ENCODE peak calls at places on chromosome 14, in seven cellular contexts. W is activated effector memory CD4-positive, alpha-beta T cell treated with anti-CD3 and anti-CD28 coated beads, Interleukin-2, amount 50 U/mL, for 16 hours; U is cardiac muscle cell; K is astrocyte; E is NAMALWA; Q is GM12892; D is NCI-H524. G is an unnamed sample.
A peak's percentile ranks its signal among the peaks of the same experiment; 100 is the strongest.

GRCh38 chr14:104936361-104937155 is 11.9 kb downstream of the PLD4 start:
- DNase-seq in D (no peak), K (no peak), U (no peak), W (peak; percentile 54), E (no peak), Q (no peak), G (no peak)

GRCh38 chr14:69096766-69097475 is 56.0 kb downstream of the DCAF5 start:
- DNase-seq in D (no peak), Q (no peak), W (no peak), U (peak; percentile 16), E (no peak), K (no peak), G (no peak)

GRCh38 chr14:99174081-99174851 is 97.7 kb downstream of the BCL11B start:
- DNase-seq in Q (no peak), E (no peak), D (no peak), W (peak; percentile 57), K (no peak), U (no peak), G (no peak)

GRCh38 chr14:28944605-28945004 is 178.0 kb downstream of the FOXG1 start:
- DNase-seq in W (no peak), U (no peak), D (no peak), E (no peak), Q (no peak), K (no peak), G (no peak)

GRCh38 chr14:69038449-69039286 is 59.6 kb upstream of the ACTN1 start:
- DNase-seq in Q (no peak), U (peak; percentile 82), D (peak; percentile 45), K (peak; percentile 89), E (no peak), W (no peak), G (no peak)

GRCh38 chr14:105089746-105090492 is 24.7 kb upstream of the GPR132 start:
- DNase-seq in E (no peak), K (no peak), D (no peak), W (no peak), U (no peak), Q (no peak), G (no peak)

GRCh38 chr14:68936476-68936875 is 42.6 kb downstream of the ACTN1 start:
- DNase-seq in K (no peak), W (no peak), U (peak; percentile 46), E (no peak), Q (no peak), D (no peak), G (no peak)

GRCh38 chr14:64800000-64800399 is 79.7 kb downstream of the SPTB start:
- DNase-seq in D (peak; percentile 15), K (no peak), E (peak; percentile 22), W (no peak), U (peak; percentile 48), Q (no peak), G (peak; percentile 25)

GRCh38 chr14:67582061-67582460 is 18.0 kb downstream of the PIGH start:
- DNase-seq in Q (no peak), W (peak; percentile 28), D (peak; percentile 18), K (no peak), E (no peak), U (no peak), G (no peak)

GRCh38 chr14:104110491-104111209 is 25.1 kb downstream of the ASPG start:
- DNase-seq in W (peak; percentile 57), E (no peak), D (no peak), U (no peak), Q (no peak), K (no peak), G (no peak)

GRCh38 chr14:50038398-50039119 is 77.8 kb downstream of the VCPKMT start:
- DNase-seq in W (peak; percentile 87), Q (peak; percentile 61), E (no peak), U (peak; percentile 71), D (no peak), K (peak; percentile 95), G (peak; percentile 98)

GRCh38 chr14:72518809-72519377 is 375.0 kb downstream of the DPF3 start:
- DNase-seq in Q (no peak), E (peak; percentile 44), D (no peak), W (peak; percentile 73), K (peak; percentile 39), U (no peak), G (peak; percentile 87)

GRCh38 chr14:40292664-40293063 is 860.4 kb upstream of the FBXO33 start:
- DNase-seq in Q (no peak), U (no peak), E (peak; percentile 45), W (no peak), K (no peak), D (no peak), G (no peak)

GRCh38 chr14:96108911-96109310 is 69.7 kb downstream of the C14orf132 start:
- DNase-seq in K (no peak), E (no peak), W (peak; percentile 55), D (no peak), U (no peak), Q (no peak), G (no peak)

GRCh38 chr14:99598774-99599173 is 5.2 kb downstream of the CCDC85C start:
- DNase-seq in E (no peak), D (no peak), U (no peak), Q (no peak), K (no peak), W (no peak), G (no peak)

GRCh38 chr14:24250354-24250753 is 7.9 kb upstream of the TINF2 start:
- DNase-seq in D (no peak), W (peak; percentile 45), Q (no peak), K (no peak), U (no peak), E (no peak), G (no peak)

GRCh38 chr14:102590667-102591099 is 1.8 kb upstream of the RCOR1 start:
- DNase-seq in Q (no peak), W (peak; percentile 65), E (peak; percentile 65), U (peak; percentile 67), D (no peak), K (peak; percentile 14), G (peak; percentile 29)

GRCh38 chr14:104717646-104718045 is 6.4 kb upstream of the ADSS1 start:
- DNase-seq in E (no peak), D (no peak), Q (no peak), W (no peak), K (no peak), U (no peak), G (no peak)

GRCh38 chr14:52110441-52111086 is 41.7 kb upstream of the NID2 start:
- DNase-seq in E (no peak), K (peak; percentile 29), U (peak; percentile 91), Q (no peak), D (no peak), W (no peak), G (no peak)

GRCh38 chr14:101360045-101360931 is 201.0 kb upstream of the DIO3 start:
- DNase-seq in K (no peak), D (no peak), E (peak; percentile 89), W (no peak), U (peak; percentile 2), Q (no peak), G (no peak)

GRCh38 chr14:23055621-23056256 is 1.6 kb downstream of the CDH24 start:
- DNase-seq in W (no peak), Q (no peak), K (no peak), D (no peak), U (peak; percentile 45), E (no peak), G (no peak)

GRCh38 chr14:31835049-31835448 is 242.1 kb upstream of the ARHGAP5 start:
- DNase-seq in E (no peak), D (no peak), Q (no peak), K (no peak), U (peak; percentile 3), W (no peak), G (no peak)

GRCh38 chr14:89625208-89625987 is 208.4 kb upstream of the FOXN3 start:
- DNase-seq in Q (no peak), E (no peak), U (peak; percentile 75), D (peak; percentile 96), K (peak; percentile 54), W (no peak), G (no peak)

GRCh38 chr14:99516156-99517045 is 35.2 kb downstream of the CCNK start:
- DNase-seq in E (no peak), W (peak; percentile 60), D (no peak), Q (no peak), U (no peak), K (no peak), G (no peak)

GRCh38 chr14:39029789-39030188 is 73.2 kb downstream of the SEC23A start:
- DNase-seq in D (no peak), W (no peak), E (no peak), Q (no peak), K (no peak), U (no peak), G (no peak)

GRCh38 chr14:31207287-31207745 is 277 bp downstream of the HECTD1 start:
- DNase-seq in U (no peak), K (peak; percentile 71), Q (no peak), W (no peak), D (no peak), E (no peak), G (no peak)

GRCh38 chr14:94823556-94824341 is 53.8 kb upstream of the GSC start:
- DNase-seq in E (no peak), D (no peak), U (no peak), Q (no peak), K (peak; percentile 1), W (no peak), G (no peak)

GRCh38 chr14:21025374-21026151 is 702 bp upstream of the NDRG2 start:
- DNase-seq in K (no peak), E (no peak), U (peak; percentile 59), Q (no peak), D (peak; percentile 36), W (no peak), G (no peak)

GRCh38 chr14:32370720-32371119 is 41.6 kb downstream of the AKAP6 start:
- DNase-seq in U (peak; percentile 61), D (no peak), E (no peak), K (peak; percentile 82), W (no peak), Q (no peak), G (no peak)

GRCh38 chr14:103803661-103804060 is 43.7 kb downstream of the PPP1R13B start:
- DNase-seq in Q (no peak), E (no peak), W (no peak), K (peak; percentile 22), D (no peak), U (peak; percentile 20), G (no peak)

G was measured in GM12865.